ENCODE peak calls at places on chromosomes 5 and 9, in eight cellular contexts. One of them, this sample, is unnamed.

GRCh38 chr5:167219296-167219695 is 1072.1 kb upstream of the WWC1 start:
- DNase-seq in stimulated activated naive CD4-positive, alpha-beta T cell treated with Interleukin-2 at 50 U/mL for 16 hours: no peak
- DNase-seq in nephron progenitor cell: no peak
- DNase-seq in endothelial cell: no peak
- DNase-seq in heart right ventricle: no peak
- DNase-seq in HT1080: no peak
- DNase-seq in activated gamma-delta T cell treated with anti-CD3 and anti-CD28 coated beads, Interleukin-2, amount 50 U/mL, for 16 hours: no peak
- DNase-seq in stimulated activated CD8-positive, alpha-beta memory T cell treated with anti-CD3 and anti-CD28 coated beads, Interleukin-15, amount 100 ng/mL, for 48 hours: no peak
- DNase-seq in this sample: no peak

GRCh38 chr9:114198249-114199040 is 43.1 kb downstream of the COL27A1 start:
- DNase-seq in stimulated activated naive CD4-positive, alpha-beta T cell treated with Interleukin-2 at 50 U/mL for 16 hours: no peak
- DNase-seq in nephron progenitor cell: no peak
- DNase-seq in HT1080: no peak
- DNase-seq in stimulated activated CD8-positive, alpha-beta memory T cell treated with anti-CD3 and anti-CD28 coated beads, Interleukin-15, amount 100 ng/mL, for 48 hours: no peak
- DNase-seq in activated gamma-delta T cell treated with anti-CD3 and anti-CD28 coated beads, Interleukin-2, amount 50 U/mL, for 16 hours: no peak
- DNase-seq in heart right ventricle: no peak
- DNase-seq in endothelial cell: no peak
- DNase-seq in this sample: no peak

GRCh38 chr9:90127923-90128322 is 514.7 kb downstream of the DIRAS2 start:
- DNase-seq in stimulated activated CD8-positive, alpha-beta memory T cell treated with anti-CD3 and anti-CD28 coated beads, Interleukin-15, amount 100 ng/mL, for 48 hours: no peak
- DNase-seq in HT1080: no peak
- DNase-seq in nephron progenitor cell: no peak
- DNase-seq in endothelial cell: no peak
- DNase-seq in stimulated activated naive CD4-positive, alpha-beta T cell treated with Interleukin-2 at 50 U/mL for 16 hours: no peak
- DNase-seq in activated gamma-delta T cell treated with anti-CD3 and anti-CD28 coated beads, Interleukin-2, amount 50 U/mL, for 16 hours: no peak
- DNase-seq in heart right ventricle: no peak
- DNase-seq in this sample: no peak

GRCh38 chr5:432928-433791 is 9.8 kb upstream of the EXOC3 start:
- DNase-seq in heart right ventricle: no peak
- DNase-seq in stimulated activated naive CD4-positive, alpha-beta T cell treated with Interleukin-2 at 50 U/mL for 16 hours: no peak
- DNase-seq in HT1080: no peak
- DNase-seq in activated gamma-delta T cell treated with anti-CD3 and anti-CD28 coated beads, Interleukin-2, amount 50 U/mL, for 16 hours: no peak
- DNase-seq in nephron progenitor cell: no peak
- DNase-seq in stimulated activated CD8-positive, alpha-beta memory T cell treated with anti-CD3 and anti-CD28 coated beads, Interleukin-15, amount 100 ng/mL, for 48 hours: no peak
- DNase-seq in endothelial cell: no peak
- DNase-seq in this sample: no peak

GRCh38 chr5:103523319-103523718 is 39.3 kb downstream of the NUDT12 start:
- DNase-seq in endothelial cell: no peak
- DNase-seq in stimulated activated CD8-positive, alpha-beta memory T cell treated with anti-CD3 and anti-CD28 coated beads, Interleukin-15, amount 100 ng/mL, for 48 hours: no peak
- DNase-seq in HT1080: peak; percentile 2
- DNase-seq in activated gamma-delta T cell treated with anti-CD3 and anti-CD28 coated beads, Interleukin-2, amount 50 U/mL, for 16 hours: no peak
- DNase-seq in nephron progenitor cell: no peak
- DNase-seq in stimulated activated naive CD4-positive, alpha-beta T cell treated with Interleukin-2 at 50 U/mL for 16 hours: no peak
- DNase-seq in heart right ventricle: no peak
- DNase-seq in this sample: peak; percentile 75

GRCh38 chr5:98713027-98713426 is 60.4 kb upstream of the RGMB start:
- DNase-seq in heart right ventricle: no peak
- DNase-seq in stimulated activated naive CD4-positive, alpha-beta T cell treated with Interleukin-2 at 50 U/mL for 16 hours: no peak
- DNase-seq in stimulated activated CD8-positive, alpha-beta memory T cell treated with anti-CD3 and anti-CD28 coated beads, Interleukin-15, amount 100 ng/mL, for 48 hours: no peak
- DNase-seq in nephron progenitor cell: no peak
- DNase-seq in activated gamma-delta T cell treated with anti-CD3 and anti-CD28 coated beads, Interleukin-2, amount 50 U/mL, for 16 hours: no peak
- DNase-seq in endothelial cell: no peak
- DNase-seq in HT1080: no peak
- DNase-seq in this sample: no peak

GRCh38 chr5:134568761-134569725 is 43.6 kb downstream of the JADE2 start:
- DNase-seq in HT1080: peak; percentile 43
- DNase-seq in heart right ventricle: peak; percentile 85
- DNase-seq in activated gamma-delta T cell treated with anti-CD3 and anti-CD28 coated beads, Interleukin-2, amount 50 U/mL, for 16 hours: no peak
- DNase-seq in nephron progenitor cell: peak; percentile 68
- DNase-seq in stimulated activated CD8-positive, alpha-beta memory T cell treated with anti-CD3 and anti-CD28 coated beads, Interleukin-15, amount 100 ng/mL, for 48 hours: no peak
- DNase-seq in stimulated activated naive CD4-positive, alpha-beta T cell treated with Interleukin-2 at 50 U/mL for 16 hours: no peak
- DNase-seq in endothelial cell: no peak
- DNase-seq in this sample: peak; percentile 74

GRCh38 chr5:112555691-112556090 is 136.6 kb upstream of the EPB41L4A start:
- DNase-seq in activated gamma-delta T cell treated with anti-CD3 and anti-CD28 coated beads, Interleukin-2, amount 50 U/mL, for 16 hours: no peak
- DNase-seq in heart right ventricle: no peak
- DNase-seq in endothelial cell: no peak
- DNase-seq in HT1080: peak; percentile 69
- DNase-seq in nephron progenitor cell: no peak
- DNase-seq in stimulated activated naive CD4-positive, alpha-beta T cell treated with Interleukin-2 at 50 U/mL for 16 hours: no peak
- DNase-seq in stimulated activated CD8-positive, alpha-beta memory T cell treated with anti-CD3 and anti-CD28 coated beads, Interleukin-15, amount 100 ng/mL, for 48 hours: no peak
- DNase-seq in this sample: no peak

GRCh38 chr5:61461412-61461811 is 129.4 kb downstream of the ZSWIM6 start:
- DNase-seq in activated gamma-delta T cell treated with anti-CD3 and anti-CD28 coated beads, Interleukin-2, amount 50 U/mL, for 16 hours: no peak
- DNase-seq in endothelial cell: no peak
- DNase-seq in nephron progenitor cell: no peak
- DNase-seq in stimulated activated naive CD4-positive, alpha-beta T cell treated with Interleukin-2 at 50 U/mL for 16 hours: no peak
- DNase-seq in heart right ventricle: no peak
- DNase-seq in HT1080: no peak
- DNase-seq in stimulated activated CD8-positive, alpha-beta memory T cell treated with anti-CD3 and anti-CD28 coated beads, Interleukin-15, amount 100 ng/mL, for 48 hours: no peak
- DNase-seq in this sample: no peak

GRCh38 chr9:22969350-22969979 is 522.8 kb downstream of the DMRTA1 start:
- DNase-seq in heart right ventricle: no peak
- DNase-seq in HT1080: no peak
- DNase-seq in stimulated activated CD8-positive, alpha-beta memory T cell treated with anti-CD3 and anti-CD28 coated beads, Interleukin-15, amount 100 ng/mL, for 48 hours: no peak
- DNase-seq in activated gamma-delta T cell treated with anti-CD3 and anti-CD28 coated beads, Interleukin-2, amount 50 U/mL, for 16 hours: no peak
- DNase-seq in endothelial cell: no peak
- DNase-seq in nephron progenitor cell: no peak
- DNase-seq in stimulated activated naive CD4-positive, alpha-beta T cell treated with Interleukin-2 at 50 U/mL for 16 hours: no peak
- DNase-seq in this sample: no peak

GRCh38 chr5:154967419-154968024 is 26.6 kb downstream of the MRPL22 start:
- DNase-seq in endothelial cell: peak; percentile 26
- DNase-seq in heart right ventricle: peak; percentile 16
- DNase-seq in HT1080: no peak
- DNase-seq in nephron progenitor cell: peak; percentile 6
- DNase-seq in stimulated activated CD8-positive, alpha-beta memory T cell treated with anti-CD3 and anti-CD28 coated beads, Interleukin-15, amount 100 ng/mL, for 48 hours: no peak
- DNase-seq in activated gamma-delta T cell treated with anti-CD3 and anti-CD28 coated beads, Interleukin-2, amount 50 U/mL, for 16 hours: no peak
- DNase-seq in stimulated activated naive CD4-positive, alpha-beta T cell treated with Interleukin-2 at 50 U/mL for 16 hours: no peak
- DNase-seq in this sample: no peak

GRCh38 chr9:4704129-4704528 is 24.8 kb downstream of the CDC37L1 start:
- DNase-seq in heart right ventricle: no peak
- DNase-seq in stimulated activated CD8-positive, alpha-beta memory T cell treated with anti-CD3 and anti-CD28 coated beads, Interleukin-15, amount 100 ng/mL, for 48 hours: no peak
- DNase-seq in activated gamma-delta T cell treated with anti-CD3 and anti-CD28 coated beads, Interleukin-2, amount 50 U/mL, for 16 hours: no peak
- DNase-seq in endothelial cell: no peak
- DNase-seq in stimulated activated naive CD4-positive, alpha-beta T cell treated with Interleukin-2 at 50 U/mL for 16 hours: no peak
- DNase-seq in HT1080: no peak
- DNase-seq in nephron progenitor cell: no peak
- DNase-seq in this sample: no peak

GRCh38 chr5:159301351-159301911 is 28.9 kb downstream of the IL12B start:
- DNase-seq in HT1080: no peak
- DNase-seq in activated gamma-delta T cell treated with anti-CD3 and anti-CD28 coated beads, Interleukin-2, amount 50 U/mL, for 16 hours: no peak
- DNase-seq in stimulated activated CD8-positive, alpha-beta memory T cell treated with anti-CD3 and anti-CD28 coated beads, Interleukin-15, amount 100 ng/mL, for 48 hours: no peak
- DNase-seq in endothelial cell: no peak
- DNase-seq in heart right ventricle: no peak
- DNase-seq in nephron progenitor cell: no peak
- DNase-seq in stimulated activated naive CD4-positive, alpha-beta T cell treated with Interleukin-2 at 50 U/mL for 16 hours: no peak
- DNase-seq in this sample: no peak

GRCh38 chr9:71857159-71857558 is 53.8 kb downstream of the ABHD17B start:
- DNase-seq in HT1080: no peak
- DNase-seq in heart right ventricle: no peak
- DNase-seq in endothelial cell: no peak
- DNase-seq in stimulated activated CD8-positive, alpha-beta memory T cell treated with anti-CD3 and anti-CD28 coated beads, Interleukin-15, amount 100 ng/mL, for 48 hours: no peak
- DNase-seq in activated gamma-delta T cell treated with anti-CD3 and anti-CD28 coated beads, Interleukin-2, amount 50 U/mL, for 16 hours: no peak
- DNase-seq in stimulated activated naive CD4-positive, alpha-beta T cell treated with Interleukin-2 at 50 U/mL for 16 hours: no peak
- DNase-seq in nephron progenitor cell: no peak
- DNase-seq in this sample: no peak